ENCODE peak calls at places on chromosomes 6 and 20, in four cellular contexts. Y is lung, B is HCT116, S is cardiac muscle cell. R is an unnamed sample.
A peak's percentile ranks its signal among the peaks of the same experiment; 100 is the strongest.

GRCh38 chr20:2446845-2447244 is 23.7 kb downstream of the SNRPB start:
- DNase-seq in Y (no peak), S (no peak), B (no peak), R (no peak)

GRCh38 chr6:139161817-139162284 is 27.0 kb downstream of the HECA start:
- DNase-seq in S (no peak), Y (no peak), B (no peak), R (no peak)

GRCh38 chr20:20743511-20744169 is 31.2 kb upstream of the RALGAPA2 start:
- DNase-seq in Y (peak; percentile 78), S (peak; percentile 72), B (no peak), R (no peak)

GRCh38 chr20:62357681-62358080 is 9.4 kb downstream of the LAMA5 start:
- DNase-seq in S (no peak), B (no peak), Y (no peak), R (no peak)

GRCh38 chr6:26216886-26217713 is 129.9 kb downstream of the HFE start:
- DNase-seq in Y (peak; percentile 61), B (no peak), S (peak; percentile 93), R (no peak)

GRCh38 chr6:125041740-125042459 is 79.7 kb downstream of the RNF217 start:
- DNase-seq in Y (no peak), S (peak; percentile 54), B (peak; percentile 29), R (no peak)

GRCh38 chr20:30594112-30594511 is 663.4 kb upstream of the DEFB115 start:
- DNase-seq in B (no peak), S (no peak), Y (no peak), R (no peak)

GRCh38 chr6:134477991-134478635 is 160.2 kb upstream of the SGK1 start:
- DNase-seq in S (no peak), Y (no peak), B (no peak), R (no peak)

GRCh38 chr20:38125157-38126056 is 39.7 kb downstream of the TGM2 start:
- DNase-seq in B (no peak), Y (peak; percentile 77), S (no peak), R (no peak)

GRCh38 chr20:5890773-5891441 is 59.4 kb downstream of the TRMT6 start:
- DNase-seq in S (no peak), B (no peak), Y (no peak), R (no peak)

GRCh38 chr6:45685076-45685475 is 307.3 kb upstream of the SUPT3H start:
- DNase-seq in B (no peak), S (no peak), Y (no peak), R (no peak)

GRCh38 chr20:13525225-13525940 is 113.3 kb downstream of the TASP1 start:
- DNase-seq in B (no peak), Y (no peak), S (no peak), R (no peak)

GRCh38 chr6:168189679-168190405 is 110.8 kb upstream of the FRMD1 start:
- DNase-seq in Y (no peak), B (no peak), S (no peak), R (no peak)

DNA sequence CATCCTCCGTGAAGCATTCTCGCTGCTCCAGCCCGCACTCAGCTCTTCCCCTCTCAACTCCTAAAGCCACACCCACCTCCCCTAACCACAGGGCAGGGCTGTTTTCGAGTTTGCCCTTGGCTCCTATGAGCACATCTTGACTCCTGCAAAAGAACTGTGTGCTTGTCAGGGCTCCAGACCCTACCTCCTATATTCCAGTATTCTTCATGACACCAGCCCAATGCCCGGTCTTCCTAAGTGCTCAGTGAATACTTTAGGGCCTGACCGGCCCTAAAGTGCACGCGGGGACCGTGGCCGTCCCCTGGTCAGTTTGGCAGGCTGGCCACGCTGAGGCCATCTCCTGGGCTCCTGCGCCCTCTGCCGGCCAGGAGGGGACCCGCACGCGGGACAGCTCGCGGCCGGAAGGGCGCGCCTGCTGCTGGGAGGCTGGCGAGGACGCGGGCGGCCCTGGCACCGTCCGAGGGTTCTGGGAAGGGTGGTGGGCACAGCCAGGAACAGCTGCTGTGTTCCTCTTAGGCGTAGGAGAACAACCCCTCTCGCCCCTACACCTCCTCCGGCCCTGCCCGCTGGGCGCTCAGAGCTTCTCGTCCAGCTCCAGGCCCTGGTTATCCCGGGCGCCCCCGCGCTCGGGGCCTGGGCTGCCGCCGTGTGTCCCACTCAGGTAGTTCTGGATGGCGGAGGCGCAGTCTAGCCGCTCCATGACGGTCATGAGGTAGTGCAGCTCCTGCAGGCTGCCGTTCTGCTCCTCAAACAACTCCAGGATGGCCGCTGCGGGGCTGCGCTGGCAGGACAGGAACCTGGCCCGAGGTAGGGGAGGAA is 11.0 kb downstream of the UNC5CL start:
- DNase-seq in B (peak; percentile 35), Y (peak; percentile 82), S (peak; percentile 80), R (no peak)
- H3K27ac ChIP-seq in B (no peak overlapping the region), Y (peak overlapping the region; percentile 29), S (peak overlapping the region; percentile 26), R (peak overlapping the region; percentile 91)

GRCh38 chr6:34274129-34274528 is 25.3 kb upstream of the SMIM29 start:
- DNase-seq in Y (no peak), S (no peak), B (no peak), R (no peak)

GRCh38 chr6:34276191-34276590 is 27.4 kb upstream of the SMIM29 start:
- DNase-seq in Y (no peak), S (no peak), B (no peak), R (no peak)

GRCh38 chr6:34275128-34275804 is 26.5 kb upstream of the SMIM29 start:
- DNase-seq in Y (no peak), S (no peak), B (no peak), R (no peak)

GRCh38 chr6:34277763-34278112 is 28.9 kb upstream of the SMIM29 start:
- DNase-seq in B (no peak), Y (no peak), S (no peak), R (no peak)

GRCh38 chr6:34276881-34277762 is 28.3 kb upstream of the SMIM29 start:
- DNase-seq in Y (no peak), B (no peak), S (no peak), R (no peak)
- H3K27ac ChIP-seq in Y (no peak overlapping the region), B (no peak overlapping the region), S (peak overlapping the region; percentile 10), R (no peak overlapping the region)

DNA sequence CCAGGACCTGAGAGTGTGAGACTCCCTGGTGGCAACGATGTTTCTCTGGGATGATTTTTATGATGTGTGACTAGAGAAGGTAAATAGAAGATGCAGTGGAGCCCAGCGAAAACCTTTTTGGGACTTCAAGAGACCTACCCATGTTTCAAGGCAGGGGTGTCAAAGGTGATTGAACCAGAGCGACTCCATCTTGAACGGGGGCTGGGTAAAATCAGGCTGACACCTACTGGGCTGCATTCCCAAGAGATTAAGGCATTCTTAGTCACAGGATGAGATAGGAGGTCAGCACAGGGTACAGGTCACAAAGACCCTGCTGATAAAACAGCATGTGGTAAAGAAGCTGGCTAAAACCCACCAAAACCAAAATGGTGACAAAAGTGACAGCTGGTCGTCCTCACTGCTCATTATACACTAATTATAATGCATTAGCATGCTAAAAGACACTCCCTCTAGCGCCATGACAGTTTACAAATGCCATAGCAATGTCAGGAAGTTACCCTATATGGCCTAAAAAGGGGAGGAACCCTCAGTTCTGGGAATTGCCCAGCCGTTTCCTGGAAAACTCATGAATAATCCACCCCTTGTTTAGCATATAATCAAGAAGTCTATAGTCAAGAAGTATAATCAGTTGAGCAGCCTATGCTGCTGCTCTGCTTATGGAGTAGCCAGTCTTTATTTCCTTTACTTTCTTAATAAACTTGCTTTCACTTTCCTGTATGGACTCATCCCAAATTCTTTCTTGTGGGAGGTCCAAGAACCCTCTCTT is 526.4 kb downstream of the QKI start:
- DNase-seq in Y (no peak), B (no peak), S (no peak), R (no peak)
- H3K27ac ChIP-seq in Y (peak overlapping the region; percentile 52), B (no peak overlapping the region), S (no peak overlapping the region), R (no peak overlapping the region)

DNA sequence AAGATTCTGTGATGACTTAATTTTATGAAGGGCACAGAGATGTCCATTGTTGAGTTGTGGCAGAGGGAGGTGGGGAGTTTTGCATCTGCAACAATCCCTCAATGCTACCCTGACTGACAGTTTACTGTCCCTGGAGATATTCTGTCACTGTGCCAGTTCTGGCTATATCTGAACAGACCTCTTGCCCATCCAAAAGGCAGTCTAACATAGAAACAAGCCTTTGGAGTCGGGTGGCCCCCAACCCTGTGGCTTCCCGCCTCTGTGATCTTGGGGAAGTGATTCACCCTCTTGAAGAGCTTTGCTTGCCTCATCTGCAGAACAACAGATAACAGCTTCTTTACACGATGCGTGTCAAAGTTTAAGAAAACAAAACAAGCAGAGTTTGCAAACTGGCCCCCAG is 3.8 kb upstream of the E2F1 start:
- DNase-seq in Y (no peak), S (no peak), B (no peak), R (no peak)
- H3K27ac ChIP-seq in Y (no peak overlapping the region), S (no peak overlapping the region), B (no peak overlapping the region), R (no peak overlapping the region)